ENCODE peak calls at places on chromosomes 11 and 22, in ten cellular contexts. One of them, this sample, is unnamed.

GRCh38 chr11:43644626-43645299 is 35.8 kb upstream of the HSD17B12 start:
- DNase-seq in small intestine: peak; percentile 36
- DNase-seq in stomach: no peak
- DNase-seq in IMR-90: peak; percentile 3
- DNase-seq in A673: no peak
- DNase-seq in colonic mucosa: no peak
- DNase-seq in left lung: no peak
- DNase-seq in GM06990: no peak
- DNase-seq in keratinocyte: no peak
- DNase-seq in H1: no peak
- DNase-seq in this sample: no peak

GRCh38 chr11:67372232-67372992 is 986 bp downstream of the CLCF1 start:
- DNase-seq in small intestine: no peak
- DNase-seq in stomach: no peak
- DNase-seq in IMR-90: no peak
- DNase-seq in A673: no peak
- DNase-seq in colonic mucosa: no peak
- DNase-seq in left lung: no peak
- DNase-seq in GM06990: no peak
- DNase-seq in keratinocyte: no peak
- DNase-seq in H1: peak; percentile 70
- DNase-seq in this sample: peak; percentile 67

GRCh38 chr11:17634776-17635550 is 84.4 kb upstream of the MYOD1 start:
- DNase-seq in small intestine: no peak
- DNase-seq in stomach: no peak
- DNase-seq in IMR-90: no peak
- DNase-seq in A673: no peak
- DNase-seq in colonic mucosa: no peak
- DNase-seq in left lung: no peak
- DNase-seq in GM06990: no peak
- DNase-seq in keratinocyte: no peak
- DNase-seq in H1: no peak
- DNase-seq in this sample: no peak

GRCh38 chr11:27214713-27215112 is 148.3 kb downstream of the CCDC34 start:
- DNase-seq in small intestine: no peak
- DNase-seq in stomach: no peak
- DNase-seq in IMR-90: no peak
- DNase-seq in A673: no peak
- DNase-seq in colonic mucosa: peak; percentile 4
- DNase-seq in left lung: no peak
- DNase-seq in GM06990: no peak
- DNase-seq in keratinocyte: no peak
- DNase-seq in H1: peak; percentile 14
- DNase-seq in this sample: no peak

GRCh38 chr11:83600656-83601055 is 314.5 kb upstream of the CCDC90B start:
- DNase-seq in small intestine: no peak
- DNase-seq in stomach: no peak
- DNase-seq in IMR-90: no peak
- DNase-seq in A673: no peak
- DNase-seq in colonic mucosa: no peak
- DNase-seq in left lung: no peak
- DNase-seq in GM06990: no peak
- DNase-seq in keratinocyte: no peak
- DNase-seq in H1: no peak
- DNase-seq in this sample: no peak

GRCh38 chr11:27183672-27184457 is 143.2 kb downstream of the BBOX1 start:
- DNase-seq in small intestine: peak; percentile 77
- DNase-seq in stomach: peak; percentile 62
- DNase-seq in IMR-90: peak; percentile 72
- DNase-seq in A673: peak; percentile 94
- DNase-seq in colonic mucosa: peak; percentile 80
- DNase-seq in left lung: peak; percentile 38
- DNase-seq in GM06990: no peak
- DNase-seq in keratinocyte: no peak
- DNase-seq in H1: no peak
- DNase-seq in this sample: no peak

GRCh38 chr11:46917109-46918086 is 952 bp downstream of the LRP4 start:
- DNase-seq in small intestine: peak; percentile 81
- DNase-seq in stomach: no peak
- DNase-seq in IMR-90: no peak
- DNase-seq in A673: peak; percentile 46
- DNase-seq in colonic mucosa: peak; percentile 63
- DNase-seq in left lung: no peak
- DNase-seq in GM06990: no peak
- DNase-seq in keratinocyte: no peak
- DNase-seq in H1: no peak
- DNase-seq in this sample: no peak

GRCh38 chr11:44611088-44611487 is 45.6 kb downstream of the CD82 start:
- DNase-seq in small intestine: no peak
- DNase-seq in stomach: no peak
- DNase-seq in IMR-90: no peak
- DNase-seq in A673: no peak
- DNase-seq in colonic mucosa: no peak
- DNase-seq in left lung: no peak
- DNase-seq in GM06990: no peak
- DNase-seq in keratinocyte: no peak
- DNase-seq in H1: no peak
- DNase-seq in this sample: no peak

GRCh38 chr11:66042227-66043007 is 6.5 kb downstream of the GAL3ST3 start:
- DNase-seq in small intestine: no peak
- DNase-seq in stomach: no peak
- DNase-seq in IMR-90: no peak
- DNase-seq in A673: no peak
- DNase-seq in colonic mucosa: no peak
- DNase-seq in left lung: no peak
- DNase-seq in GM06990: no peak
- DNase-seq in keratinocyte: no peak
- DNase-seq in H1: no peak
- DNase-seq in this sample: no peak

GRCh38 chr11:66036334-66036710 is 10.0 kb upstream of the CATSPER1 start:
- DNase-seq in small intestine: no peak
- DNase-seq in stomach: no peak
- DNase-seq in IMR-90: no peak
- DNase-seq in A673: no peak
- DNase-seq in colonic mucosa: no peak
- DNase-seq in left lung: no peak
- DNase-seq in GM06990: no peak
- DNase-seq in keratinocyte: no peak
- DNase-seq in H1: no peak
- DNase-seq in this sample: no peak

GRCh38 chr11:66037327-66037726 is 11.0 kb upstream of the CATSPER1 start:
- DNase-seq in small intestine: no peak
- DNase-seq in stomach: no peak
- DNase-seq in IMR-90: no peak
- DNase-seq in A673: no peak
- DNase-seq in colonic mucosa: no peak
- DNase-seq in left lung: no peak
- DNase-seq in GM06990: no peak
- DNase-seq in keratinocyte: no peak
- DNase-seq in H1: no peak
- DNase-seq in this sample: no peak

GRCh38 chr11:66043008-66043906 is 5.7 kb downstream of the GAL3ST3 start:
- DNase-seq in small intestine: no peak
- DNase-seq in stomach: no peak
- DNase-seq in IMR-90: no peak
- DNase-seq in A673: no peak
- DNase-seq in colonic mucosa: no peak
- DNase-seq in left lung: no peak
- DNase-seq in GM06990: no peak
- DNase-seq in keratinocyte: no peak
- DNase-seq in H1: no peak
- DNase-seq in this sample: no peak

DNA sequence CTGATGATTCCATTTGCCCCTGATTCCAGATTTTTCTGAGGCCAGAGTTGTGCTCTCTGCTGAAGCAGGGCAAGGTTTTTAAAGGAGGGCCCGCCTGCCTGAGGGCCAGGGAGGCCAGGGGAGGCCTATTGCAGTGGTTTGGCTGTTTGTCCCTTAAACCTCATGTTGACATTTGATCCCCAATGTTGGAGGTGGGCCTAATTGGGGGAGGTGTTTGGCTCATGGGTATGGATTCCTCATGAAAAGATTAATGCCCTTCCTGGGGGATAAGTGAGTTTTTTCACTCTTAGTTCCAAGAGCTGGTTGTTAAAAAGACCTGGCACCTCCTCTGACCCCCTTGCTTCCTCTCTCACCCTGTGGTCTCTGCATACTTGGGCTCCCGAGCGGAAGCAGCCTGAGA is 9.2 kb downstream of the GAL3ST3 start:
- DNase-seq in small intestine: no peak
- DNase-seq in stomach: no peak
- DNase-seq in IMR-90: no peak
- DNase-seq in A673: no peak
- DNase-seq in colonic mucosa: no peak
- DNase-seq in left lung: no peak
- DNase-seq in GM06990: no peak
- DNase-seq in keratinocyte: no peak
- DNase-seq in H1: no peak
- DNase-seq in this sample: no peak
- H3K27me3 ChIP-seq in small intestine: no peaks in the 10 kb centered on the region
- H3K27me3 ChIP-seq in stomach: no peaks in the 10 kb centered on the region
- H3K27me3 ChIP-seq in IMR-90: peaks cover 17% of the 10 kb centered on the region
- H3K27me3 ChIP-seq in A673: no peaks in the 10 kb centered on the region
- H3K27me3 ChIP-seq in colonic mucosa: no peaks in the 10 kb centered on the region
- H3K27me3 ChIP-seq in left lung: no peaks in the 10 kb centered on the region
- H3K27me3 ChIP-seq in GM06990: no peaks in the 10 kb centered on the region
- H3K27me3 ChIP-seq in keratinocyte: peaks cover 6% of the 10 kb centered on the region
- H3K27me3 ChIP-seq in H1: no peaks in the 10 kb centered on the region
- H3K27me3 ChIP-seq in this sample: no peaks in the 10 kb centered on the region

GRCh38 chr11:33375688-33376311 is 118.6 kb downstream of the HIPK3 start:
- DNase-seq in small intestine: no peak
- DNase-seq in stomach: no peak
- DNase-seq in IMR-90: peak; percentile 28
- DNase-seq in A673: peak; percentile 80
- DNase-seq in colonic mucosa: no peak
- DNase-seq in left lung: no peak
- DNase-seq in GM06990: peak; percentile 37
- DNase-seq in keratinocyte: no peak
- DNase-seq in H1: peak; percentile 72
- DNase-seq in this sample: no peak
- H3K4me3 ChIP-seq in small intestine: peak within 1 kb of the TSS; percentile 59
- H3K4me3 ChIP-seq in stomach: peak within 1 kb of the TSS; percentile 71
- H3K4me3 ChIP-seq in IMR-90: peak within 1 kb of the TSS; percentile 82
- H3K4me3 ChIP-seq in A673: peak within 1 kb of the TSS; percentile 56
- H3K4me3 ChIP-seq in colonic mucosa: peak within 1 kb of the TSS; percentile 13
- H3K4me3 ChIP-seq in left lung: peak within 1 kb of the TSS; percentile 11
- H3K4me3 ChIP-seq in GM06990: peak within 1 kb of the TSS; percentile 64
- H3K4me3 ChIP-seq in keratinocyte: peak within 1 kb of the TSS; percentile 40
- H3K4me3 ChIP-seq in H1: peak within 1 kb of the TSS; percentile 59
- H3K4me3 ChIP-seq in this sample: peak within 1 kb of the TSS; percentile 33

GRCh38 chr22:49307071-49307830 is 520.4 kb downstream of the BRD1 start:
- DNase-seq in small intestine: no peak
- DNase-seq in stomach: peak; percentile 8
- DNase-seq in IMR-90: no peak
- DNase-seq in A673: no peak
- DNase-seq in colonic mucosa: peak; percentile 13
- DNase-seq in left lung: peak; percentile 21
- DNase-seq in GM06990: no peak
- DNase-seq in keratinocyte: no peak
- DNase-seq in H1: peak; percentile 22
- DNase-seq in this sample: no peak

GRCh38 chr22:49305966-49306631 is 521.6 kb downstream of the BRD1 start:
- DNase-seq in small intestine: no peak
- DNase-seq in stomach: peak; percentile 13
- DNase-seq in IMR-90: no peak
- DNase-seq in A673: no peak
- DNase-seq in colonic mucosa: peak; percentile 7
- DNase-seq in left lung: no peak
- DNase-seq in GM06990: no peak
- DNase-seq in keratinocyte: no peak
- DNase-seq in H1: peak; percentile 38
- DNase-seq in this sample: no peak

GRCh38 chr22:49303781-49304461 is 523.8 kb downstream of the BRD1 start:
- DNase-seq in small intestine: no peak
- DNase-seq in stomach: peak; percentile 21
- DNase-seq in IMR-90: no peak
- DNase-seq in A673: no peak
- DNase-seq in colonic mucosa: peak; percentile 14
- DNase-seq in left lung: peak; percentile 26
- DNase-seq in GM06990: no peak
- DNase-seq in keratinocyte: no peak
- DNase-seq in H1: no peak
- DNase-seq in this sample: no peak

GRCh38 chr22:49306632-49306975 is 521.1 kb downstream of the BRD1 start:
- DNase-seq in small intestine: no peak
- DNase-seq in stomach: peak; percentile 18
- DNase-seq in IMR-90: no peak
- DNase-seq in A673: no peak
- DNase-seq in colonic mucosa: peak; percentile 7
- DNase-seq in left lung: no peak
- DNase-seq in GM06990: no peak
- DNase-seq in keratinocyte: no peak
- DNase-seq in H1: peak; percentile 32
- DNase-seq in this sample: no peak

GRCh38 chr22:49305215-49305965 is 522.3 kb downstream of the BRD1 start:
- DNase-seq in small intestine: peak; percentile 42
- DNase-seq in stomach: peak; percentile 40
- DNase-seq in IMR-90: no peak
- DNase-seq in A673: peak; percentile 64
- DNase-seq in colonic mucosa: peak; percentile 60
- DNase-seq in left lung: peak; percentile 48
- DNase-seq in GM06990: peak; percentile 48
- DNase-seq in keratinocyte: no peak
- DNase-seq in H1: peak; percentile 100
- DNase-seq in this sample: peak; percentile 65
- H3K27me3 ChIP-seq in small intestine: no peaks in the 10 kb centered on the region
- H3K27me3 ChIP-seq in stomach: peaks cover 32% of the 10 kb centered on the region
- H3K27me3 ChIP-seq in IMR-90: no peaks in the 10 kb centered on the region
- H3K27me3 ChIP-seq in A673: no peaks in the 10 kb centered on the region
- H3K27me3 ChIP-seq in colonic mucosa: no peaks in the 10 kb centered on the region
- H3K27me3 ChIP-seq in left lung: no peaks in the 10 kb centered on the region
- H3K27me3 ChIP-seq in GM06990: no peaks in the 10 kb centered on the region
- H3K27me3 ChIP-seq in keratinocyte: no peaks in the 10 kb centered on the region
- H3K27me3 ChIP-seq in H1: no peaks in the 10 kb centered on the region
- H3K27me3 ChIP-seq in this sample: peaks cover 24% of the 10 kb centered on the region

DNA sequence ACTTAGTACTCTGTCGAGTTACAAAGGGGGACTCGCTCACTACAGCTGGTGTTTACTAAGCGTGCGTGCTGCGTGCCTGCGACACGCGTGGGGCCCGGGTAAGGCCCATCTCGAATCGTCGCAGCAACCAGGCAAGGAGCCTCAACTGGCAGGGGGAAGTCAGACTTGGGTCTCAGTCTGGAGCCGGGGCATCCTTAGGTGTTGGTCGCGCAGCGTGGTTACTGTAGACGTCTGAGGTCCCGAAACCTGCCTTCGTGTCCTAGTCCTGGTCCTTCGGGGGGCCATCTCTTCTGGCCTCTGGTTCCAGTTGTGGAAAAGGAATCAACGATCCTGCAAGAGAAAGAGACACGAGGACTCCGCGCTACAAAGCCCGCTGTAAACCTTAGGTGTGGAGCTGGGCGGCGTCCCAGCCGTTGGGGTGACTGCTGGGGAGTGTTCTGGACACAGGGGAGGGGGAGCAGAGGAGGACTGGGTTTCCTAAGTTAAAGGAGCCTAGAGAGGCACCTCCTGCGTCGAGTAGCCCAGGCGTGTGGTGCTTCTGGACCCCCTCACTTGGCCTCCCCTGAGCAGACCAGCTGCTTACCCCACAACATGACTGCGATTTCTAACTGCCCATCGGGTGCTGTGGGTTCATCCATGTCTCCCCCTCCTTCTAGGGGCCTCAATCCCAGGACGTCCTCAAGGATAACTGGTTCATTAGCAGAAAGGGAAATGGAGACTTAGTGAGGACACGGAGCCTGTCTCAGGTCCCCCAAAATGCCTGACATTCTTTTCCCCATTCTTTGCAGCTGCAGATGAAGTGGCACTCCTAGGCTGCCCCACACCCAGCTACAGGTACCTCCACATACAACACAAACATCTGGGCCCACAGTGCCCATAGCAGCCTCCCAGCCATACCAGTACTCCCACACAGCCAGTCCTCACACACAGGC is 4.9 kb upstream of the WNT11 start:
- DNase-seq in small intestine: no peak
- DNase-seq in stomach: no peak
- DNase-seq in IMR-90: no peak
- DNase-seq in A673: peak; percentile 19
- DNase-seq in colonic mucosa: peak; percentile 23
- DNase-seq in left lung: no peak
- DNase-seq in GM06990: no peak
- DNase-seq in keratinocyte: no peak
- DNase-seq in H1: no peak
- DNase-seq in this sample: peak; percentile 36
- H3K4me3 ChIP-seq in small intestine: peak overlapping the region; percentile 62
- H3K4me3 ChIP-seq in stomach: peak overlapping the region; percentile 56
- H3K4me3 ChIP-seq in IMR-90: peak overlapping the region; percentile 34
- H3K4me3 ChIP-seq in A673: peak overlapping the region; percentile 56
- H3K4me3 ChIP-seq in colonic mucosa: peak overlapping the region; percentile 71
- H3K4me3 ChIP-seq in left lung: peak overlapping the region; percentile 48
- H3K4me3 ChIP-seq in GM06990: no peak overlapping the region
- H3K4me3 ChIP-seq in keratinocyte: no peak overlapping the region
- H3K4me3 ChIP-seq in H1: peak overlapping the region; percentile 43
- H3K4me3 ChIP-seq in this sample: peak overlapping the region; percentile 72